ENCODE peak calls at places on chromosomes 13 and 19, in seven cellular contexts. E is IMR-90, O is mesenchymal stem cell, M is neuronal stem cell, Z is H9, F is trophoblast cell, B is H1. I is an unnamed sample.

GRCh38 chr13:38582133-38582532 is 104.7 kb upstream of the FREM2 start:
- DNase-seq in E (peak; percentile 16), O (peak; percentile 29), M (peak; percentile 33), Z (no peak), F (peak; percentile 72), B (no peak), I (peak; percentile 59)

GRCh38 chr19:55406869-55407624 is 541 bp downstream of the UBE2S start:
- DNase-seq in E (no peak), O (peak; percentile 37), M (no peak), Z (no peak), F (peak; percentile 65), B (no peak), I (no peak)

GRCh38 chr13:24267283-24267682 is 42.1 kb upstream of the C1QTNF9 start:
- DNase-seq in E (no peak), O (peak; percentile 35), M (no peak), Z (no peak), F (no peak), B (no peak), I (no peak)

GRCh38 chr13:48403151-48403631 is 9.7 kb downstream of the LPAR6 start:
- DNase-seq in E (peak; percentile 18), O (peak; percentile 36), M (no peak), Z (no peak), F (peak; percentile 35), B (no peak), I (no peak)

GRCh38 chr19:1253514-1254080 is 5.2 kb downstream of the MIDN start:
- DNase-seq in E (peak; percentile 88), O (no peak), M (no peak), Z (no peak), F (peak; percentile 82), B (no peak), I (no peak)

GRCh38 chr13:78131811-78132210 is 213.2 kb upstream of the EDNRB start:
- DNase-seq in E (peak; percentile 14), O (peak; percentile 3), M (no peak), Z (no peak), F (no peak), B (no peak), I (no peak)

GRCh38 chr13:75365724-75366173 is 116.2 kb downstream of the TBC1D4 start:
- DNase-seq in E (peak; percentile 86), O (peak; percentile 86), M (no peak), Z (no peak), F (peak; percentile 62), B (no peak), I (peak; percentile 35)

GRCh38 chr13:46197299-46197975 is 14.3 kb upstream of the LRRC63 start:
- DNase-seq in E (no peak), O (peak; percentile 5), M (no peak), Z (no peak), F (peak; percentile 89), B (no peak), I (no peak)

GRCh38 chr19:41701401-41702075 is 6.9 kb upstream of the CEACAM5 start:
- DNase-seq in E (no peak), O (no peak), M (no peak), Z (peak; percentile 63), F (no peak), B (no peak), I (no peak)

GRCh38 chr13:101065314-101065713 is 351.0 kb downstream of the NALCN start:
- DNase-seq in E (no peak), O (no peak), M (no peak), Z (no peak), F (no peak), B (no peak), I (no peak)

GRCh38 chr19:1027020-1027952 is 878 bp downstream of the CNN2 start:
- DNase-seq in E (no peak), O (no peak), M (peak; percentile 57), Z (no peak), F (no peak), B (no peak), I (peak; percentile 44)

GRCh38 chr19:18940791-18941627 is at the start of gene HOMER3:
- DNase-seq in E (peak; percentile 39), O (peak; percentile 58), M (peak; percentile 81), Z (peak; percentile 54), F (peak; percentile 83), B (no peak), I (peak; percentile 53)

GRCh38 chr19:33798701-33799111 is 2.0 kb downstream of the KCTD15 start:
- DNase-seq in E (peak; percentile 27), O (peak; percentile 61), M (peak; percentile 33), Z (no peak), F (no peak), B (no peak), I (peak; percentile 63)

GRCh38 chr13:98407575-98407974 is 169.3 kb downstream of the STK24 start:
- DNase-seq in E (no peak), O (no peak), M (no peak), Z (no peak), F (no peak), B (no peak), I (no peak)

GRCh38 chr13:111906816-111907215 is 160.1 kb upstream of the SOX1 start:
- DNase-seq in E (no peak), O (no peak), M (no peak), Z (peak; percentile 11), F (no peak), B (no peak), I (no peak)

DNA sequence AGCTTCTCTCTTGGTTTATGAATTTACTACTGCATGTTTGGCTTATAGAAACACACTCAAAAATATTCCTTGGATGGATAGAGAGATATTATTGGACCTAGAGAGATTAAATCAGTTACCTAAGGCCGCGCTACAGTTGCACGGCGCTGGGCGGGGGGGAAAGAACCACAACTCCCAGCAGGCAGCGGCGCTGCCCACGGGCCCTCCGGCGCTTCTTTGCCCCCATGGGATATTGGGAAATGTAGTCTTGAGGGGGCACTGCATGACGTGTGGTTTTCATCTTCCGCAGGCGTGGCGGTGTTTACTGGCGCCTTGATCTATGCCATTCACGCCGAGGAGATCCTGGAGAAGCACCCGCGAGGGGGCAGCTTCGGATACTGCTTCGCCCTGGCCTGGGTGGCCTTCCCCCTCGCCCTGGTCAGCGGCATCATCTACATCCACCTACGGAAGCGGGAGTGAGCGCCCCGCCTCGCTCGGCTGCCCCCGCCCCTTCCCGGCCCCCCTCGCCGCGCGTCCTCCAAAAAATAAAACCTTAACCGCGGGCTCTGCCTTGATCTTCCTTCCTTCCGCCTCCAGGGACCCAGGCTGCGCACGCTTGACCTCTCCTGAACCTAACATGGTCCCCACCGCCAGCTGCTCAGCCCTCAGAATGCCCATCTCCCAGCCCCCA is 4.8 kb downstream of the EMP3 start:
- DNase-seq in E (no peak), O (peak; percentile 50), M (peak; percentile 79), Z (peak; percentile 92), F (peak; percentile 88), B (no peak), I (peak; percentile 98)
- H3K4me1 ChIP-seq in E (peaks cover 20% of the 10 kb centered on the region), O (peaks cover 29% of the 10 kb centered on the region), M (peaks cover 10% of the 10 kb centered on the region), Z (peaks cover 3% of the 10 kb centered on the region), F (peaks cover 22% of the 10 kb centered on the region), B (peaks cover 15% of the 10 kb centered on the region), I (peaks cover 4% of the 10 kb centered on the region)

DNA sequence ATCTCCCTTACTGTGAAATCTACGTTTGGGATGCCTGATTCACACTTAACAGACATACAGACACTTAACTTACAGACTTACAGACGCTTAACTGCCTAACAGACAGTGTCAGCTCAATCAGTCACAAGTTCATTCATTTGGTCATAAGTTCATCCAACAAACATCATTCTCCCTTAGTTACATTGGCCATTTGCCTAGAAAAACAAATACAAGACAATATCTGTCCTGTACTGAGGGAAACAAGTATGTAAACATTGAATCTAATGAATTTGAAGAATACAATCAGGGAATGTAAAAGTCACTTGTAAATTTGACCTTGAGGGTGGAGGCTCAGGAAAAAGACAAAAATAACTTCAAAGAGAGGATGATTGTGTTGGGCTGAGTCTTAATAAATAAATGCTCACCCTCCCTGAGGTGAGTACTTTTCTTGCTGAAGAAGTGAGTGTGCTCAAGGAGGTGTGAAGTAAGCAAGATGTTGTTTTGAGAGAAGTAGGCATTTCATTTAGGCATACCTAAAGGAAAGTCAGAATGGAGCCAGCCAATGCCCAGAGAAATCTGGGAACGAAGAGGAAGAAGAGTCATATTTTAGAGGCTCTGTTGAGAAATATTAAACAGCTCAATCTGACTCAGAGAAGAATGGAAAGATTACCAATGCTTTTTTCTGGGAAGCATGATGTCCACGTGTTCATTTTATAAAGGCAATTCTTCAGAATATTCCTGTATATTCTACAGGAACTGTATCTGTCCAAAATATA is 958.4 kb upstream of the SLC10A2 start:
- DNase-seq in E (peak; percentile 40), O (peak; percentile 87), M (no peak), Z (no peak), F (no peak), B (no peak), I (no peak)
- H3K18ac ChIP-seq in E (no peak overlapping the region), O (no peak overlapping the region), M (no peak overlapping the region), Z (no peak overlapping the region), F (no peak overlapping the region), B (no peak overlapping the region), I (no peak overlapping the region)

DNA sequence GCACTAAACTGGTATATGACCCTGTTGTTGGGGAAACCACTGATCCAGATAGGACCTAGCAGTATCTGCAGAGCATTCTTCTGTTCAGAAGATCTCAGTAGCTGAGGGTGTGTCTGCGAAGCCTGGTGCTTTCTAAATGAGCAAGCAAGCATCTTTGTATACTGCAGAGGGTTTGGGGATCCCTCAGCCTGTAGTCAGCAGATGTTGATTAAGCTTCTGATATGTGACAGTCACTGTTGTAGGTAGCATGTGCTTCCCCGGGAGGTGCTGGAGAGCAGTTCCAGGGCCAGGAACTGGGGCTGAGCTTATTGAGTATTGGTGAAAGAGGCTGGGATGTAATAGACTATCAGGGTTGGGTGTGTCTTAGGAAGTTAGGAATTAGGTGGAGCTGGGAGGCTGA is 1.5 kb downstream of the SCAF1 start:
- DNase-seq in E (no peak), O (no peak), M (no peak), Z (no peak), F (no peak), B (no peak), I (peak; percentile 48)
- H3K4me1 ChIP-seq in E (peaks cover 5% of the 10 kb centered on the region), O (peaks cover 25% of the 10 kb centered on the region), M (peaks cover 2% of the 10 kb centered on the region), Z (no peaks in the 10 kb centered on the region), F (peaks cover 6% of the 10 kb centered on the region), B (peaks cover 5% of the 10 kb centered on the region), I (peaks cover 2% of the 10 kb centered on the region)

DNA sequence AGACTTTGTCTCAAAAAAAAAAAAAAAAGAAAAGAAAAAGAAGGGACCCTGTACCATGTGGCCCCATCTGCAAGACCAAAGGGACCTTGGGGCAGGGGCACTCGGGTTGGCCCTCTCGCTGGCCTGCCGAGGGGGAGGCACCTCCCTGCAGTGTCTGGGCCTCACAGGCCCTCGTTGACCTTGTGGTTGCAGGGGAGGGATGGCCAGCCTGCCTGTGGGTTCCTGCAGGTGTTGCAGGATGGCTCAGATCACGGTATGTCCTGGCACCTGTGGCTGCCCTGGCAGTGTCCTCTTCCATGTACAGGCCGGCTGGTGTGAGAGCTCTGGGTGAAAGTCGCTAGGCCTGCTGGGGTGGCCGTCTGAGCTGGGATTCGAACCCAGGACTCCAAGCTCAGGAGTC is 4.7 kb upstream of the PGLS start:
- DNase-seq in E (no peak), O (no peak), M (no peak), Z (no peak), F (no peak), B (no peak), I (no peak)
- H3K18ac ChIP-seq in E (no peak overlapping the region), O (no peak overlapping the region), M (no peak overlapping the region), Z (no peak overlapping the region), F (no peak overlapping the region), B (no peak overlapping the region), I (no peak overlapping the region)

GRCh38 chr13:40592035-40592434 is 74.4 kb downstream of the FOXO1 start:
- DNase-seq in E (no peak), O (no peak), M (no peak), Z (no peak), F (peak; percentile 72), B (no peak), I (no peak)
- H3K4me1 ChIP-seq in E (no peaks in the 10 kb centered on the region), O (peaks cover 5% of the 10 kb centered on the region), M (peaks cover 30% of the 10 kb centered on the region), Z (peaks cover 19% of the 10 kb centered on the region), F (peaks cover 11% of the 10 kb centered on the region), B (no peaks in the 10 kb centered on the region), I (peaks cover 11% of the 10 kb centered on the region)

GRCh38 chr19:8342684-8343482 is at the start of gene KANK3:
- DNase-seq in E (peak; percentile 90), O (peak; percentile 95), M (peak; percentile 86), Z (peak; percentile 99), F (peak; percentile 83), B (peak; percentile 95), I (peak; percentile 99)
- H3K18ac ChIP-seq in E (no peak within 1 kb of the TSS), O (peak within 1 kb of the TSS; percentile 13), M (peak within 1 kb of the TSS; percentile 89), Z (peak within 1 kb of the TSS; percentile 32), F (peak within 1 kb of the TSS; percentile 20), B (peak within 1 kb of the TSS; percentile 48), I (no peak within 1 kb of the TSS)

I was measured in mesendoderm.